ENCODE peak calls at places on chromosomes 16 and 17, in five cellular contexts. One of them, this sample, is unnamed.
A peak's percentile ranks its signal among the peaks of the same experiment; 100 is the strongest.

GRCh38 chr17:44820631-44821196 is 9.4 kb downstream of the GJC1 start:
- DNase-seq in mucosa of descending colon: no peak
- DNase-seq in right cardiac atrium: no peak
- DNase-seq in neural progenitor cell: no peak
- DNase-seq in aorta: no peak
- DNase-seq in this sample: no peak

GRCh38 chr16:88893127-88893968 is 26.9 kb upstream of the PABPN1L start:
- DNase-seq in mucosa of descending colon: no peak
- DNase-seq in right cardiac atrium: no peak
- DNase-seq in neural progenitor cell: no peak
- DNase-seq in aorta: no peak
- DNase-seq in this sample: no peak

GRCh38 chr16:86091976-86092375 is 193.0 kb downstream of the IRF8 start:
- DNase-seq in mucosa of descending colon: no peak
- DNase-seq in right cardiac atrium: no peak
- DNase-seq in neural progenitor cell: no peak
- DNase-seq in aorta: peak; percentile 32
- DNase-seq in this sample: no peak

GRCh38 chr17:31310260-31310659 is 3.6 kb downstream of the EVI2B start:
- DNase-seq in mucosa of descending colon: no peak
- DNase-seq in right cardiac atrium: no peak
- DNase-seq in neural progenitor cell: no peak
- DNase-seq in aorta: no peak
- DNase-seq in this sample: no peak

GRCh38 chr16:49588061-49588460 is 214.5 kb downstream of the C16orf78 start:
- DNase-seq in mucosa of descending colon: no peak
- DNase-seq in right cardiac atrium: no peak
- DNase-seq in neural progenitor cell: no peak
- DNase-seq in aorta: no peak
- DNase-seq in this sample: no peak

GRCh38 chr16:56625943-56626654 is 518 bp downstream of the MT1E start:
- DNase-seq in mucosa of descending colon: peak; percentile 63
- DNase-seq in right cardiac atrium: peak; percentile 90
- DNase-seq in neural progenitor cell: no peak
- DNase-seq in aorta: peak; percentile 92
- DNase-seq in this sample: no peak

GRCh38 chr17:81712468-81713003 is 452 bp downstream of the SLC25A10 start:
- DNase-seq in mucosa of descending colon: no peak
- DNase-seq in right cardiac atrium: no peak
- DNase-seq in neural progenitor cell: peak; percentile 60
- DNase-seq in aorta: no peak
- DNase-seq in this sample: peak; percentile 89

GRCh38 chr17:49498037-49498615 is 3.0 kb downstream of the NGFR start:
- DNase-seq in mucosa of descending colon: no peak
- DNase-seq in right cardiac atrium: no peak
- DNase-seq in neural progenitor cell: peak; percentile 68
- DNase-seq in aorta: no peak
- DNase-seq in this sample: no peak

GRCh38 chr17:34393401-34393800 is 30.4 kb upstream of the CCL1 start:
- DNase-seq in mucosa of descending colon: no peak
- DNase-seq in right cardiac atrium: no peak
- DNase-seq in neural progenitor cell: no peak
- DNase-seq in aorta: no peak
- DNase-seq in this sample: no peak

GRCh38 chr16:65965632-65966031 is 400.9 kb upstream of the CDH5 start:
- DNase-seq in mucosa of descending colon: no peak
- DNase-seq in right cardiac atrium: no peak
- DNase-seq in neural progenitor cell: no peak
- DNase-seq in aorta: no peak
- DNase-seq in this sample: no peak

GRCh38 chr16:50372611-50373344 is 4.0 kb upstream of the BRD7 start:
- DNase-seq in mucosa of descending colon: peak; percentile 30
- DNase-seq in right cardiac atrium: peak; percentile 73
- DNase-seq in neural progenitor cell: no peak
- DNase-seq in aorta: no peak
- DNase-seq in this sample: no peak

GRCh38 chr17:77319211-77320031 is 178.7 kb downstream of the SEC14L1 start:
- DNase-seq in mucosa of descending colon: peak; percentile 91
- DNase-seq in right cardiac atrium: peak; percentile 89
- DNase-seq in neural progenitor cell: peak; percentile 29
- DNase-seq in aorta: peak; percentile 94
- DNase-seq in this sample: peak; percentile 64

GRCh38 chr17:51346218-51346982 is 86.1 kb downstream of the UTP18 start:
- DNase-seq in mucosa of descending colon: no peak
- DNase-seq in right cardiac atrium: no peak
- DNase-seq in neural progenitor cell: no peak
- DNase-seq in aorta: no peak
- DNase-seq in this sample: no peak

GRCh38 chr16:85781685-85782370 is 17.5 kb downstream of the EMC8 start:
- DNase-seq in mucosa of descending colon: peak; percentile 62
- DNase-seq in right cardiac atrium: peak; percentile 73
- DNase-seq in neural progenitor cell: no peak
- DNase-seq in aorta: peak; percentile 88
- DNase-seq in this sample: peak; percentile 86

GRCh38 chr17:38868095-38868967 is 1.5 kb upstream of the LASP1 start:
- DNase-seq in mucosa of descending colon: no peak
- DNase-seq in right cardiac atrium: peak; percentile 85
- DNase-seq in neural progenitor cell: peak; percentile 65
- DNase-seq in aorta: peak; percentile 90
- DNase-seq in this sample: peak; percentile 21

GRCh38 chr17:18093616-18094408 is 6.1 kb downstream of the DRG2 start:
- DNase-seq in mucosa of descending colon: no peak
- DNase-seq in right cardiac atrium: peak; percentile 82
- DNase-seq in neural progenitor cell: peak; percentile 48
- DNase-seq in aorta: no peak
- DNase-seq in this sample: peak; percentile 37

GRCh38 chr17:48908047-48908843 is at the start of gene UBE2Z:
- DNase-seq in mucosa of descending colon: peak; percentile 94
- DNase-seq in right cardiac atrium: peak; percentile 97
- DNase-seq in neural progenitor cell: peak; percentile 97
- DNase-seq in aorta: peak; percentile 97
- DNase-seq in this sample: peak; percentile 91

GRCh38 chr17:34173221-34173620 is 81.9 kb upstream of the CCL2 start:
- DNase-seq in mucosa of descending colon: no peak
- DNase-seq in right cardiac atrium: no peak
- DNase-seq in neural progenitor cell: no peak
- DNase-seq in aorta: no peak
- DNase-seq in this sample: no peak

GRCh38 chr16:50153648-50154368 is 702 bp downstream of the TENT4B start:
- DNase-seq in mucosa of descending colon: peak; percentile 69
- DNase-seq in right cardiac atrium: peak; percentile 60
- DNase-seq in neural progenitor cell: peak; percentile 46
- DNase-seq in aorta: peak; percentile 82
- DNase-seq in this sample: peak; percentile 75

GRCh38 chr16:58337090-58337444 is 42.2 kb upstream of the PRSS54 start:
- DNase-seq in mucosa of descending colon: no peak
- DNase-seq in right cardiac atrium: no peak
- DNase-seq in neural progenitor cell: peak; percentile 4
- DNase-seq in aorta: no peak
- DNase-seq in this sample: no peak

GRCh38 chr16:89695875-89696597 is 5.5 kb downstream of the SPATA2L start:
- DNase-seq in mucosa of descending colon: peak; percentile 35
- DNase-seq in right cardiac atrium: no peak
- DNase-seq in neural progenitor cell: no peak
- DNase-seq in aorta: no peak
- DNase-seq in this sample: peak; percentile 23

GRCh38 chr16:54407596-54407995 is 121.0 kb upstream of the IRX3 start:
- DNase-seq in mucosa of descending colon: no peak
- DNase-seq in right cardiac atrium: no peak
- DNase-seq in neural progenitor cell: no peak
- DNase-seq in aorta: no peak
- DNase-seq in this sample: no peak

GRCh38 chr16:3009568-3010390 is 2.9 kb upstream of the CLDN9 start:
- DNase-seq in mucosa of descending colon: no peak
- DNase-seq in right cardiac atrium: no peak
- DNase-seq in neural progenitor cell: peak; percentile 73
- DNase-seq in aorta: no peak
- DNase-seq in this sample: peak; percentile 79

GRCh38 chr16:80710918-80711317 is 93.5 kb downstream of the CDYL2 start:
- DNase-seq in mucosa of descending colon: no peak
- DNase-seq in right cardiac atrium: no peak
- DNase-seq in neural progenitor cell: no peak
- DNase-seq in aorta: no peak
- DNase-seq in this sample: no peak

GRCh38 chr16:15464401-15465186 is 30.2 kb downstream of the BMERB1 start:
- DNase-seq in mucosa of descending colon: no peak
- DNase-seq in right cardiac atrium: no peak
- DNase-seq in neural progenitor cell: no peak
- DNase-seq in aorta: no peak
- DNase-seq in this sample: no peak

GRCh38 chr17:36920032-36921000 is 17.0 kb upstream of the LHX1 start:
- DNase-seq in mucosa of descending colon: no peak
- DNase-seq in right cardiac atrium: no peak
- DNase-seq in neural progenitor cell: peak; percentile 67
- DNase-seq in aorta: no peak
- DNase-seq in this sample: no peak

GRCh38 chr17:67558740-67559380 is 158.9 kb upstream of the NOL11 start:
- DNase-seq in mucosa of descending colon: no peak
- DNase-seq in right cardiac atrium: no peak
- DNase-seq in neural progenitor cell: no peak
- DNase-seq in aorta: no peak
- DNase-seq in this sample: no peak

GRCh38 chr17:51590071-51590470 is 329.7 kb downstream of the UTP18 start:
- DNase-seq in mucosa of descending colon: no peak
- DNase-seq in right cardiac atrium: no peak
- DNase-seq in neural progenitor cell: no peak
- DNase-seq in aorta: no peak
- DNase-seq in this sample: no peak

GRCh38 chr17:56317351-56318208 is 164.3 kb downstream of the ANKFN1 start:
- DNase-seq in mucosa of descending colon: no peak
- DNase-seq in right cardiac atrium: no peak
- DNase-seq in neural progenitor cell: no peak
- DNase-seq in aorta: no peak
- DNase-seq in this sample: no peak
- H3K4me1 ChIP-seq in mucosa of descending colon: no peaks in the 10 kb centered on the region
- H3K4me1 ChIP-seq in right cardiac atrium: no peaks in the 10 kb centered on the region
- H3K4me1 ChIP-seq in neural progenitor cell: peaks cover 34% of the 10 kb centered on the region
- H3K4me1 ChIP-seq in aorta: no peaks in the 10 kb centered on the region
- H3K4me1 ChIP-seq in this sample: no peaks in the 10 kb centered on the region

GRCh38 chr17:57919912-57920311 is 35.3 kb downstream of the CUEDC1 start:
- DNase-seq in mucosa of descending colon: no peak
- DNase-seq in right cardiac atrium: no peak
- DNase-seq in neural progenitor cell: peak; percentile 60
- DNase-seq in aorta: no peak
- DNase-seq in this sample: no peak

GRCh38 chr17:57923182-57923872 is 31.9 kb downstream of the CUEDC1 start:
- DNase-seq in mucosa of descending colon: no peak
- DNase-seq in right cardiac atrium: no peak
- DNase-seq in neural progenitor cell: no peak
- DNase-seq in aorta: no peak
- DNase-seq in this sample: no peak

GRCh38 chr17:57918017-57918895 is 37.0 kb downstream of the CUEDC1 start:
- DNase-seq in mucosa of descending colon: no peak
- DNase-seq in right cardiac atrium: peak; percentile 10
- DNase-seq in neural progenitor cell: peak; percentile 44
- DNase-seq in aorta: no peak
- DNase-seq in this sample: no peak

GRCh38 chr17:57924677-57925076 is 30.5 kb downstream of the CUEDC1 start:
- DNase-seq in mucosa of descending colon: no peak
- DNase-seq in right cardiac atrium: peak; percentile 84
- DNase-seq in neural progenitor cell: no peak
- DNase-seq in aorta: no peak
- DNase-seq in this sample: no peak

GRCh38 chr17:57921342-57921741 is 33.9 kb downstream of the CUEDC1 start:
- DNase-seq in mucosa of descending colon: no peak
- DNase-seq in right cardiac atrium: peak; percentile 79
- DNase-seq in neural progenitor cell: no peak
- DNase-seq in aorta: no peak
- DNase-seq in this sample: no peak
- H3K4me1 ChIP-seq in mucosa of descending colon: peaks cover 24% of the 10 kb centered on the region
- H3K4me1 ChIP-seq in right cardiac atrium: peaks cover 17% of the 10 kb centered on the region
- H3K4me1 ChIP-seq in neural progenitor cell: peaks cover 81% of the 10 kb centered on the region
- H3K4me1 ChIP-seq in aorta: peaks cover 2% of the 10 kb centered on the region
- H3K4me1 ChIP-seq in this sample: peaks cover 25% of the 10 kb centered on the region

DNA sequence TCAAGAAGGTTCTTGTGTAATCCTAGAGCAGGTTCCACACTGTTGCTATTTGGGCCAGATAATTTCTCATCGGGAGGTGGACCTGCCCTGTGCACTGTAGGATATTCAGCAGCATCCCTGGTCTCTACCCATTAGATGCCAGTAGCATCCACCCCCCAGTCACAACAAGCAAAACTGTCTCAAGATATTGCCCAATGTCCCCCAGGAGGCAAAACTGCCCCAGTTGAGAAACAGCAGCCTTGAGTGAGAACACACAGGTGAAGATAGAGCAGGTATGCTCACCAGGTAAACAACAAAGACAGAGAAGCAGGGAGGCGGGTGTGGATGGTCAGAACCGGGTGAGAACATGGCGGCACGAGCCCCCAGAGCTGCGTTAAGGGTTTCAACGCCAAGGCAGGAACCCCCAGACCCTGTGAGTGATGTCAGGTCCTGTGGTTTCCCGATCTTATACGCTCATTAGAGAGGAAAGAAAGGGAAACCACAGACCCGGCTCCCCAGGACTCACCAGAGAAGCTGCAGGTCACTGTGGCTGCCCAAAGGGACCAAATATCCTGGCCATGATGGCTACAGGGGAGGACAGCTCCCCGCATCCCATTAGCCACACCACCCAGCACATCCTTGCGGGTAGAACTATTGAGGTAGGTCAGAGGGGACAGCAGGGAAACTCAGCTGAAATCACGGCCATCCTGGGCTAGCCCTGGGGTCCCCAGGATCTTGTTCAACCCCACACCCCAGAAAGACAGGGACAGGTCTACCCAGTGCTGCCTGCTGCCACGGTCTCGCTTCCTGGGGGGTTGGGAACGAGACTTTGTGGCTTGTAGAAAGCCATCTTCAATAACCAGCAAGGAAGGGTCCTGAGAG is 21.2 kb downstream of the CDC42EP4 start:
- DNase-seq in mucosa of descending colon: no peak
- DNase-seq in right cardiac atrium: peak; percentile 38
- DNase-seq in neural progenitor cell: no peak
- DNase-seq in aorta: no peak
- DNase-seq in this sample: no peak
- H3K4me1 ChIP-seq in mucosa of descending colon: peaks cover 59% of the 10 kb centered on the region
- H3K4me1 ChIP-seq in right cardiac atrium: peaks cover 61% of the 10 kb centered on the region
- H3K4me1 ChIP-seq in neural progenitor cell: peaks cover 7% of the 10 kb centered on the region
- H3K4me1 ChIP-seq in aorta: no peaks in the 10 kb centered on the region
- H3K4me1 ChIP-seq in this sample: peaks cover 73% of the 10 kb centered on the region

GRCh38 chr17:57606111-57606875 is 138.8 kb downstream of the CCDC182 start:
- DNase-seq in mucosa of descending colon: no peak
- DNase-seq in right cardiac atrium: no peak
- DNase-seq in neural progenitor cell: no peak
- DNase-seq in aorta: peak; percentile 33
- DNase-seq in this sample: no peak
- H3K4me1 ChIP-seq in mucosa of descending colon: peaks cover 29% of the 10 kb centered on the region
- H3K4me1 ChIP-seq in right cardiac atrium: peaks cover 11% of the 10 kb centered on the region
- H3K4me1 ChIP-seq in neural progenitor cell: peaks cover 44% of the 10 kb centered on the region
- H3K4me1 ChIP-seq in aorta: no peaks in the 10 kb centered on the region
- H3K4me1 ChIP-seq in this sample: peaks cover 12% of the 10 kb centered on the region